ENCODE peak calls at places on chromosomes 13 and 19, in seven cellular contexts. P is HCT116, S is upper lobe of right lung, W is neural progenitor cell, G is AG04450, E is AG09309, I is psoas muscle. J is an unnamed sample.

GRCh38 chr13:40657307-40657706 is 9.1 kb downstream of the FOXO1 start:
- DNase-seq in P (no peak), S (no peak), W (no peak), G (no peak), E (no peak), I (no peak), J (no peak)

GRCh38 chr13:95083758-95084157 is 217.5 kb downstream of the ABCC4 start:
- DNase-seq in P (no peak), S (no peak), W (no peak), G (peak; percentile 47), E (peak; percentile 18), I (no peak), J (no peak)

GRCh38 chr13:37342205-37342604 is 236.7 kb upstream of the CSNK1A1L start:
- DNase-seq in P (no peak), S (no peak), W (no peak), G (no peak), E (no peak), I (peak; percentile 22), J (no peak)

GRCh38 chr19:46495789-46496099 is at the start of gene PNMA8B:
- DNase-seq in P (no peak), S (peak; percentile 78), W (peak; percentile 100), G (no peak), E (no peak), I (peak; percentile 78), J (peak; percentile 48)

GRCh38 chr13:39538826-39539555 is 64.0 kb downstream of the LHFPL6 start:
- DNase-seq in P (no peak), S (no peak), W (no peak), G (peak; percentile 38), E (peak; percentile 14), I (no peak), J (no peak)

GRCh38 chr13:109545964-109546363 is 240.4 kb downstream of the IRS2 start:
- DNase-seq in P (no peak), S (no peak), W (peak; percentile 33), G (no peak), E (no peak), I (no peak), J (no peak)

GRCh38 chr13:113349491-113349890 is 14.4 kb downstream of the GRTP1 start:
- DNase-seq in P (no peak), S (no peak), W (no peak), G (no peak), E (no peak), I (peak; percentile 15), J (no peak)

GRCh38 chr19:47075179-47075811 is 26.9 kb upstream of the TMEM160 start:
- DNase-seq in P (no peak), S (no peak), W (no peak), G (no peak), E (no peak), I (no peak), J (no peak)

GRCh38 chr19:12623361-12624031 is 12.8 kb downstream of the ZNF791 start:
- DNase-seq in P (no peak), S (no peak), W (no peak), G (no peak), E (no peak), I (no peak), J (no peak)

GRCh38 chr19:22052644-22053013 is 345 bp downstream of the ZNF257 start:
- DNase-seq in P (no peak), S (no peak), W (no peak), G (no peak), E (no peak), I (peak; percentile 46), J (no peak)

DNA sequence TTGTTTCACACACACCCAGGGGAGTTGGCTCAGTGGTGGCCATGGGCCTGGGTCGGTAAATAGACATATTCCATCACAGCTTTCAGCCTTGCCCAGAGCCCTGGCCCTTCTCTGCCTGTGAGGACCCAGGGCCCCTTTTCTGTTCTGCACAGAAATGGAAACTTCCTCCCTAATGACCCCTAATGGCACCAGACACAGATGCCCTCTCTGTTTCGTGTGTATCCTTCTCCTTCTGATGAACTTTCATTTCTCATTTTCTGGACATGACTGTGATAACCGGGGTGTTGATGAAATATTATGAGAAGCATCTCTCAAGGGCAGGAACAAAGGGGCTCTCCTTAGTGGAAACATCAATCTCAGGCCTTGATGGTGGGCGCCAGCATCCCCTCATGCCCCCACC is 12.8 kb downstream of the LILRA1 start:
- DNase-seq in P (no peak), S (no peak), W (no peak), G (no peak), E (no peak), I (no peak), J (peak; percentile 49)
- TF ChIP-seq CTCF in P (no peak), S (no peak), W (no peak), G (no peak), E (no peak), I (no peak), J (no peak)

DNA sequence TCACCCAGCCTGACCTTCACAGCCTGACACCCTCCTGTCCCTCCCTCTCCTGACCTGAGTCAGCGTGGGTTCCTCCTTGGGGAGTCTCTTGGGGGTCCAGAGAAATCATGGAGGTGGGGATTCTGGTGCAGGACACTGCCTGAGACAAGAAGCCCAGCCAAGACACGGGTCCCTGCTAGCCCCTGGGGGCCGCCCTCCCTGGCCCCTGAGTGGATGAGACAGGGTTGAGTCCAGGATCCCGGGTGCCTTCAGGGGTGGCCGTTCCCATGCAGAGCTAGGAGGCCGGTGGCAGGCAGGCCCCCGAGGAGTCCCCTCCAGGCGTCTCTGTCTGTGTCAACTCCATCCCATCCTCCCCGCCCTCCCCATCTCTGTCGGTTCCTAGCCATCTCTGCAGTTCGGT is 1.6 kb downstream of the MAP2K7 start:
- DNase-seq in P (no peak), S (no peak), W (no peak), G (no peak), E (no peak), I (no peak), J (peak; percentile 7)
- H3K4me3 ChIP-seq in P (peak overlapping the region; percentile 72), S (no peak overlapping the region), W (no peak overlapping the region), G (peak overlapping the region; percentile 83), E (peak overlapping the region; percentile 3), I (peak overlapping the region; percentile 86), J (no peak overlapping the region)

GRCh38 chr19:40594251-40594650 is 6.9 kb upstream of the LTBP4 start:
- DNase-seq in P (no peak), S (no peak), W (peak; percentile 51), G (no peak), E (no peak), I (no peak), J (no peak)

GRCh38 chr19:40596608-40597328 is 4.4 kb upstream of the LTBP4 start:
- DNase-seq in P (peak; percentile 67), S (peak; percentile 86), W (peak; percentile 84), G (no peak), E (no peak), I (peak; percentile 75), J (no peak)

GRCh38 chr19:40592170-40592569 is 9.0 kb upstream of the LTBP4 start:
- DNase-seq in P (no peak), S (no peak), W (peak; percentile 44), G (no peak), E (no peak), I (no peak), J (peak; percentile 80)

GRCh38 chr19:40597329-40597838 is 3.8 kb upstream of the LTBP4 start:
- DNase-seq in P (no peak), S (no peak), W (no peak), G (no peak), E (no peak), I (no peak), J (no peak)

GRCh38 chr19:40594657-40595077 is 6.5 kb upstream of the LTBP4 start:
- DNase-seq in P (no peak), S (no peak), W (no peak), G (no peak), E (no peak), I (no peak), J (no peak)
- TF ChIP-seq CTCF in P (peak; percentile 11), S (no peak), W (no peak), G (peak; percentile 29), E (peak; percentile 15), I (no peak), J (no peak)

DNA sequence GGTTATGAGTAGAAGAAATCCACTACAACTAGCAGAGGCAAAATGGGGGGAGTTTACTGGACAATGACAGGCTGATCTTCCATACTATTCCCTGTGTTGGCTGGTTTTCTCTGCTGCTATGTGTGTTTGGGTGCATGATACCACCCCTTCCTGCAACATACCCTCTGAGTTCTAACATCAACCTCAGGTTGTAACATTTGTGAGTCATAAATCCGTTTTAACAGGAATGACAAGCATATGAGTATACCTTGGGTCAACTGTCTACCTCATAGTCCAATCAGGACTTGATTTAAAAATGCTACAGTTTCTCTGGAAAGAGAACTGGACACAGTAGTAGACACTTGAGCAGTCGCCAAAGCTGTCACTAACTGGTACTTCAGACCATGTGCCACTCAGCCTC is 422.9 kb downstream of the KCTD12 start:
- DNase-seq in P (no peak), S (no peak), W (no peak), G (no peak), E (no peak), I (no peak), J (no peak)
- H3K4me3 ChIP-seq in P (no peak overlapping the region), S (no peak overlapping the region), W (no peak overlapping the region), G (no peak overlapping the region), E (no peak overlapping the region), I (no peak overlapping the region), J (no peak overlapping the region)

GRCh38 chr19:33428627-33429013 is 55.1 kb downstream of the CEBPG start:
- DNase-seq in P (no peak), S (peak; percentile 36), W (no peak), G (no peak), E (no peak), I (peak; percentile 2), J (no peak)

GRCh38 chr19:33430674-33431277 is 57.3 kb downstream of the CEBPG start:
- DNase-seq in P (peak; percentile 22), S (peak; percentile 83), W (peak; percentile 83), G (peak; percentile 34), E (no peak), I (peak; percentile 84), J (peak; percentile 67)

GRCh38 chr19:33427801-33428626 is 54.5 kb downstream of the CEBPG start:
- DNase-seq in P (no peak), S (peak; percentile 42), W (no peak), G (no peak), E (no peak), I (peak; percentile 19), J (no peak)

GRCh38 chr19:33431986-33432385 is 58.5 kb downstream of the CEBPG start:
- DNase-seq in P (no peak), S (no peak), W (no peak), G (no peak), E (no peak), I (no peak), J (no peak)

GRCh38 chr19:33429891-33430673 is 56.6 kb downstream of the CEBPG start:
- DNase-seq in P (no peak), S (peak; percentile 50), W (no peak), G (no peak), E (no peak), I (peak; percentile 26), J (no peak)
- TF ChIP-seq CTCF in P (no peak), S (no peak), W (no peak), G (no peak), E (no peak), I (no peak), J (no peak)

J was measured in GM12865.